ENCODE peak calls at places on chromosomes 7 and 10, in six cellular contexts. One of them, this sample, is unnamed.

GRCh38 chr10:94496010-94496409 is 49.6 kb upstream of the HELLS start:
- DNase-seq in AG04450: no peak
- DNase-seq in NCI-H2081: no peak
- DNase-seq in ovary: no peak
- DNase-seq in PC-9: no peak
- DNase-seq in mucosa of gallbladder: no peak
- DNase-seq in this sample: no peak

GRCh38 chr7:140506788-140507464 is 27.6 kb upstream of the MKRN1 start:
- DNase-seq in mucosa of gallbladder: peak
- DNase-seq in PC-9: no peak
- DNase-seq in AG04450: peak
- DNase-seq in ovary: peak
- DNase-seq in NCI-H2081: peak
- DNase-seq in this sample: no peak

GRCh38 chr10:117175215-117175900 is 21.9 kb upstream of the KCNK18 start:
- DNase-seq in mucosa of gallbladder: no peak
- DNase-seq in NCI-H2081: peak
- DNase-seq in AG04450: no peak
- DNase-seq in ovary: peak
- DNase-seq in PC-9: no peak
- DNase-seq in this sample: peak

GRCh38 chr7:1057416-1058291 is 13.3 kb downstream of the GPR146 start:
- DNase-seq in AG04450: no peak
- DNase-seq in ovary: no peak
- DNase-seq in NCI-H2081: no peak
- DNase-seq in PC-9: no peak
- DNase-seq in mucosa of gallbladder: no peak
- DNase-seq in this sample: no peak

GRCh38 chr7:106009511-106010226 is 46.6 kb downstream of the CDHR3 start:
- DNase-seq in AG04450: peak
- DNase-seq in NCI-H2081: peak
- DNase-seq in ovary: peak
- DNase-seq in PC-9: peak
- DNase-seq in mucosa of gallbladder: peak
- DNase-seq in this sample: peak

GRCh38 chr10:43452356-43452914 is 15.5 kb downstream of the ZNF487 start:
- DNase-seq in AG04450: no peak
- DNase-seq in mucosa of gallbladder: no peak
- DNase-seq in NCI-H2081: no peak
- DNase-seq in ovary: no peak
- DNase-seq in PC-9: no peak
- DNase-seq in this sample: no peak

GRCh38 chr7:157670490-157671357 is 333.9 kb downstream of the DNAJB6 start:
- DNase-seq in NCI-H2081: no peak
- DNase-seq in AG04450: no peak
- DNase-seq in PC-9: no peak
- DNase-seq in mucosa of gallbladder: no peak
- DNase-seq in ovary: no peak
- DNase-seq in this sample: no peak

GRCh38 chr7:30285067-30285530 is 702 bp downstream of the ZNRF2 start:
- DNase-seq in AG04450: no peak
- DNase-seq in ovary: peak
- DNase-seq in mucosa of gallbladder: no peak
- DNase-seq in PC-9: no peak
- DNase-seq in NCI-H2081: peak
- DNase-seq in this sample: peak

This sample was measured in trophoblast cell.